ENCODE peak calls at places on chromosomes 12 and 14, in eight cellular contexts. M is GM06990, Z is uterus, V is suprapubic skin, P is epithelial cell of esophagus, L is nephron progenitor cell, U is GM13977, B is mesothelial cell of epicardium. T is an unnamed sample.
A peak's percentile ranks its signal among the peaks of the same experiment; 100 is the strongest.

GRCh38 chr12:27785882-27786570 is 6.0 kb upstream of the MANSC4 start:
- DNase-seq in U (no peak), B (no peak), P (peak; percentile 90), M (peak; percentile 18), V (no peak), L (no peak), Z (no peak), T (no peak)

GRCh38 chr12:101407054-101407437 is 526 bp downstream of the ARL1 start:
- DNase-seq in Z (no peak), L (no peak), P (no peak), B (no peak), V (no peak), M (no peak), U (peak; percentile 9), T (no peak)

GRCh38 chr12:95836185-95836609 is 22.6 kb upstream of the SNRPF start:
- DNase-seq in Z (no peak), M (no peak), P (peak; percentile 88), V (no peak), B (no peak), U (no peak), L (no peak), T (no peak)

GRCh38 chr12:12839003-12839395 is 25.9 kb downstream of the DDX47 start:
- DNase-seq in L (no peak), M (no peak), U (no peak), B (no peak), Z (no peak), V (no peak), P (no peak), T (no peak)

GRCh38 chr14:87725318-87725717 is 267.7 kb downstream of the GALC start:
- DNase-seq in B (no peak), M (no peak), P (no peak), Z (no peak), L (no peak), V (no peak), U (no peak), T (no peak)

GRCh38 chr14:81205639-81206038 is 15.1 kb downstream of the GTF2A1 start:
- DNase-seq in U (no peak), B (no peak), V (no peak), P (no peak), L (no peak), M (no peak), Z (no peak), T (no peak)

GRCh38 chr14:105852378-105853088 is 326.1 kb downstream of the TMEM121 start:
- DNase-seq in U (no peak), L (no peak), M (no peak), P (no peak), Z (no peak), B (no peak), V (peak; percentile 53), T (no peak)

GRCh38 chr12:92158711-92159534 is 13.3 kb upstream of the BTG1 start:
- DNase-seq in V (no peak), U (no peak), L (no peak), Z (no peak), M (no peak), B (no peak), P (no peak), T (no peak)

GRCh38 chr12:132429122-132429931 is 60.6 kb upstream of the FBRSL1 start:
- DNase-seq in L (no peak), M (no peak), V (no peak), B (no peak), P (no peak), U (no peak), Z (no peak), T (no peak)

GRCh38 chr12:989751-990278 is 1.2 kb upstream of the ERC1 start:
- DNase-seq in U (no peak), M (no peak), P (peak; percentile 49), L (peak; percentile 12), V (no peak), Z (peak; percentile 22), B (no peak), T (no peak)

GRCh38 chr12:111596985-111597730 is 2.0 kb downstream of the ATXN2 start:
- DNase-seq in Z (peak; percentile 29), M (peak; percentile 48), V (peak; percentile 63), L (peak; percentile 40), P (peak; percentile 53), U (peak; percentile 48), B (no peak), T (no peak)

GRCh38 chr12:132162508-132163031 is 18.3 kb downstream of the NOC4L start:
- DNase-seq in Z (no peak), V (no peak), B (no peak), P (peak; percentile 22), L (no peak), M (peak; percentile 8), U (no peak), T (no peak)

GRCh38 chr12:1473418-1473817 is 121.0 kb downstream of the FBXL14 start:
- DNase-seq in B (peak; percentile 20), V (no peak), Z (no peak), U (peak; percentile 32), L (no peak), P (peak; percentile 56), M (peak; percentile 21), T (no peak)

GRCh38 chr14:75047506-75047905 is 3.8 kb downstream of the MLH3 start:
- DNase-seq in M (no peak), L (no peak), Z (no peak), V (no peak), P (no peak), U (no peak), B (no peak), T (no peak)

GRCh38 chr14:68655021-68655811 is 137.7 kb downstream of the ZFP36L1 start:
- DNase-seq in P (no peak), V (no peak), Z (peak; percentile 60), M (no peak), B (peak; percentile 42), U (no peak), L (no peak), T (no peak)

GRCh38 chr14:50607181-50607580 is 47.2 kb downstream of the ATL1 start:
- DNase-seq in L (no peak), B (no peak), V (no peak), Z (no peak), U (no peak), M (no peak), P (peak; percentile 10), T (no peak)

GRCh38 chr14:77245820-77246219 is 25.2 kb downstream of the NGB start:
- DNase-seq in B (no peak), Z (no peak), V (no peak), L (no peak), P (no peak), U (no peak), M (no peak), T (no peak)
- TF ChIP-seq CTCF in B (no peak), Z (no peak), V (no peak), L (no peak), P (peak; percentile 21), U (no peak), M (no peak), T (no peak)

DNA sequence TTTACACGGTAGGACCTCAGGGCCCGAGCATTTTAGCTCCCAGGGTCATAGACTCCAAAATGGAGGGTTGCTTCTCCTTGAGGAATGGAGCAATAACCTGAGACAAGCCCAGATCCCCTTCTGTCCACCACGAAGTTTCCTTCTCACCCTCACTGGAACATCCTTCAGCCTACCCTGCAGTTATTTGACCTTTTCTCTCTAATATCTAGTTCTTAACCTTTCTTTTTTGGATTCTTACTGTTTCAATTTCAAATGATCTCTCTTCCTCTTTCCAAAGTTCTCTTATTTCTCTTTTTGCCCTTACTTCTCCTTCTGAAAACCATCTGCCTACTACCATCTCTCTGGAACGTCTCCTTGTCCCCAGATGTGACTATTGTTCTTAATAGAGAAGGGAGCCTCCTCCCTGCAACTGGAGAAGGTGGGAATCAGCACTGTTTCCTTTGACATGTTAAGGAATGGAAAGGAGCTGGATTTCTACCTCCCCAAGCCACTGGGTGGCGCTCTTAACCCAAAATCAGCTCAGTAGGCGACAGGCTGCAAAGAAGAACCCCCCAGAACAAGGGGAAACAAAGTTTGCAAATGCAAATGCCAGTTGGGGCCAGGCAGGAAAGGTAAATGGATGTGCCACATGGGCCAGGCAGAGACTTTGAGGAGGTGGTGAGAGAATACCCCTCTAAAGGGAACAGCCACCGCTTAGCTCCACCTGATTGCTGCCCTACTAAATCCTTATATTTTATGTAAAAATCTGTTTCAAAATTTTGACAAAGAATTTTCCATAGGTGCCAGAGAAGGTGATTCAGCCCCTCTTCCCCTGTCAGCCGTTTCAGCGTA is 22.4 kb upstream of the PDE1B start:
- DNase-seq in L (peak; percentile 81), M (no peak), V (no peak), U (no peak), Z (peak; percentile 23), P (peak; percentile 56), B (peak; percentile 61), T (peak; percentile 48)
- TF ChIP-seq CTCF in L (peak; percentile 83), M (peak; percentile 68), V (peak; percentile 36), U (peak; percentile 69), Z (peak; percentile 5), P (peak; percentile 67), B (peak; percentile 38), T (peak; percentile 71)

DNA sequence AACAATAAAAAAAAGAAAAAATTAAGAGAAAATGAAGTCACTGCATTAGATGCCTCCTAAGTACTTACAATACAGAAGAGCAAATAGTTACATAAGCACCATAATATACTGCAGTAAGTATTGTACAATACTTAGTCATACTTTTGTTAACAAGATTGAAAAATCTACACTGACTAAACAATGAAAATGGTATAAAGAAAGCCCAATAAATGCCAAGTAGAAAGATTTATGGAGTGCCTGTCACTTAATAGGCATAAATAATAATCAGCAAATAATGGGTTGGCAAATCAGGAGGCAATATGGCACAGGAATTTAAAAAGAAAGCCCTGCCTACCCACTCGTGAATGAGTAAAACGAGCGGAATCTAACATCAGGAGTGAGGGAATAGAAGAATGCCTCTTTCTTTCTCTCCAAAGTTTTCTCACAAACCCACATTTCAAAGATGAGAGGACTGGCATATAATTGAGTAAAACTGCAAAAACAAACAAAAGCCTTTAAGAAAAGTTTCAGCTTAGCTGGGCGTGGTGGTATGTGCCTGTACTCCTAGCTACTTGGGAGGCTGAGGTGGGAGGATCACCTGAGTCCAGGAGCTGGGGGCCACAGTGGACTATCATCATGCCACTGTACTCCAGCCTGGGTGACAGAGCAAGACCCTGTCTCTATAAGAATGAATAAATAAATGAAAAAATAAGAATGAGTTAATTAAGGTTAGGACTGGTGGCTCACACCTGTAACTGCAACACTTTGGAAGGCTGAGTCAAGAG is 36.1 kb downstream of the CRY1 start:
- DNase-seq in Z (no peak), V (no peak), M (no peak), P (peak; percentile 29), U (no peak), B (no peak), L (no peak), T (no peak)
- TF ChIP-seq CTCF in Z (no peak), V (no peak), M (no peak), P (no peak), U (no peak), B (peak; percentile 15), L (no peak), T (no peak)

DNA sequence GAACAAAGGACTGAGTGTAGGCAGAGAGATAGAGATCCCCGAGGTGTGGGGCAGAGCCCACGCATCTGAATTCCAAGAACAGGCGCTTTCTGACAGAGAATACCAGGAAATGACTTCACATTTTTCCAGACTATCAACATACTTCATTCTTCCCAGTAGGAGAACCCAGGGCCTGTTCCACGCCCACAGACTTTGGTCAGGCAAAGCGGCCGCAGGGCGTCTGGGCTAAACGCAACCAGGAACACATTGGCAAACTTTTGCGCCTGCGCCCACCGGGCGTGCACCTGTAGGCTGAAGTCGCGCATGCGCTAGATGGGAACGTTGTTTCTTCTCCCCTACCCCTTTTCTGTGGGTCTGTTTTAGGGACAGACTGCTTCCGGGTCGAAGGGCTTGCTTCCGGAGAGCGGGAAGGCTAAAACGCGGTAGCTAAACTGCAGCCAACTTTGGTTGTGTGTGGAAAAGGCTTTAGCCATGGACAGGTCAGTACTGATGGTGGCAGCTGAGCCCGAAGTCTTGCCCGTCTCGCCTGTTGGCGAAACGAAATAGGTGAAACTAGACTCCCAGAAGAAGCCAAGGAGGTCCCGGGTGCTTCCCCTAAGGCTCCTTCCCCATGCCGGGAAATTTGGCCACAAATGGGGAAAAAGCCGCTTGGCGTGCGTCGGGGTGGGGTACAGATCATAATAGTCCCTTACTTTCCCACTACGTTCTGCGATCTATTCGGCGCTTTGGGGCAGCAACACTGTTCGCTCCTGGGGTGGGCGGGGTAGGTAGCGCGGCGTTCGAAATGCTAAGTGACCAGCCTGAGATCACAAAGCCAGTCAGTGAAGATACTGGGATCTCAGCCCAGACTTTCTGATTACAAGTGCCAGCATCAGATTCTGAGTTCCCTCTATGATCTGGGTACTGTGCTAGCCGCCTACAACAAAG is at the start of gene NUP107:
- DNase-seq in U (peak; percentile 92), B (peak; percentile 99), P (peak; percentile 99), V (peak; percentile 100), M (peak; percentile 92), L (peak; percentile 98), Z (peak; percentile 99), T (peak; percentile 99)
- TF ChIP-seq CTCF in U (no peak), B (no peak), P (peak; percentile 39), V (peak; percentile 7), M (no peak), L (no peak), Z (peak; percentile 49), T (peak; percentile 28)

T was measured in progenitor cell of endocrine pancreas.